ENCODE peak calls at places on chromosomes 16 and 17, in four cellular contexts. A is HCT116, O is HepG2, R is K562. E is an unnamed sample.

GRCh38 chr16:89069920-89070319 is 23.7 kb upstream of the ACSF3 start:
- DNase-seq in A (no peak), O (no peak), R (no peak), E (no peak)

GRCh38 chr17:40799859-40800258 is at the start of gene KRT28:
- DNase-seq in A (no peak), O (no peak), R (no peak), E (no peak)

GRCh38 chr17:7579001-7579838 is at the start of gene CD68:
- DNase-seq in A (peak; percentile 71), O (peak; percentile 93), R (no peak), E (peak; percentile 98)

GRCh38 chr17:181213-182163 is at the start of gene DOC2B:
- DNase-seq in A (peak; percentile 40), O (no peak), R (no peak), E (no peak)

GRCh38 chr16:13421726-13422125 is 498.2 kb upstream of the ERCC4 start:
- DNase-seq in A (no peak), O (no peak), R (no peak), E (no peak)

GRCh38 chr16:30494709-30495108 is 22.2 kb downstream of the ITGAL start:
- DNase-seq in A (no peak), O (no peak), R (peak; percentile 17), E (no peak)

GRCh38 chr16:56603589-56603988 is 4.8 kb upstream of the MT2A start:
- DNase-seq in A (peak; percentile 56), O (peak; percentile 86), R (no peak), E (no peak)

GRCh38 chr17:63961355-63962207 is 11.1 kb downstream of the SCN4A start:
- DNase-seq in A (peak; percentile 92), O (peak; percentile 68), R (peak; percentile 97), E (no peak)

GRCh38 chr17:21368545-21369246 is 7.5 kb upstream of the KCNJ12 start:
- DNase-seq in A (no peak), O (no peak), R (no peak), E (no peak)

GRCh38 chr17:48961516-48962233 is 6.7 kb downstream of the GIP start:
- DNase-seq in A (no peak), O (peak; percentile 78), R (peak; percentile 83), E (no peak)

GRCh38 chr17:31538080-31538762 is 146.7 kb downstream of the RAB11FIP4 start:
- DNase-seq in A (no peak), O (no peak), R (no peak), E (no peak)

GRCh38 chr16:30368792-30369090 is 1.6 kb downstream of the TBC1D10B start:
- DNase-seq in A (no peak), O (no peak), R (no peak), E (no peak)

GRCh38 chr16:52872706-52873105 is 180.0 kb downstream of the CHD9NB start:
- DNase-seq in A (no peak), O (no peak), R (no peak), E (no peak)

GRCh38 chr16:88857728-88858339 is 907 bp downstream of the TRAPPC2L start:
- DNase-seq in A (peak; percentile 55), O (peak; percentile 75), R (peak; percentile 71), E (peak; percentile 17)

GRCh38 chr17:47950448-47950847 is 7.2 kb downstream of the PRR15L start:
- DNase-seq in A (no peak), O (peak; percentile 36), R (no peak), E (no peak)

GRCh38 chr17:47953945-47954344 is 3.7 kb downstream of the PRR15L start:
- DNase-seq in A (no peak), O (no peak), R (no peak), E (no peak)

GRCh38 chr17:47949951-47950350 is 7.7 kb downstream of the PRR15L start:
- DNase-seq in A (no peak), O (no peak), R (no peak), E (no peak)

GRCh38 chr17:47949197-47949759 is 7.9 kb downstream of the PNPO start:
- DNase-seq in A (peak; percentile 67), O (peak; percentile 80), R (peak; percentile 90), E (no peak)

DNA sequence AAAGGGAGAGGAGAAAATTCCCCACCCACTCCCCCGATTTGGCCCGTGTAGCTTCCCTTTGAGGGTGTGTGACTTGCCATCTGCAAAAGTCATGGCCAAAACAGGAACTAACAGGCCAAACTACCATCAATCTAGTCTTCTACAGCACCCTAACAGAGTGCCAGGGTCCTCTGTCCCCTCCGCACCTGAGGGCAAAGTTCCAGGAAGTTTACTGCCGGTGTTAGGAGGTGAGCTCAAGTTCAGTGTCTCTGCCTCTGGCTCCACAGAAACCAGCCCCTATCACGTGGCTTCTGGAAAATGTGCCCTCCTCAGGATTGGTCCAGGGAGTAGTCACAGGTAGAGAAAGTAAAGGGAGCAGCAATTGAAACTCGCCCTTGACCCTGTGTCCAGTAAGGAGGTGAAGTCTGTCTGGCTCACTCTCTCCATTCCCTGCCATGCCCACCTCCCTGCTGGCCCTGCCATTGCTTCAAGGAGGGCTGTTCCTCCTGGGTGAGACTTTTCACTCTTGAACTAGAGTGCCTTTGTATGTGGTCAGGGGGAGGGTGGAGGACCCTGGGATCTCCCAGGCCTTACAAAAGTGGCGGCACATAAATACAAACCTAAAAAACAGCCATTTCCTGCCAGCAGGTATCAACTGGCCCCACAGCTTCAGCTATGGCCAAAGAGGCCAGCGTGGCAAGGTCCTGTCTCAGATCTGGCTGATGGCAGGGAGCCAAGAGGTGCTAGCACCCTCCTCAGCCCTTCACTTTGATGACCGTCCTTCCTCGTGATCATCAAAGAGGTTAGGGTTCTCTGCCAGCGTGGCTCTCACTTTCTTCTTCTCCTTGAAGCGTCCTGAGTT is 5.3 kb downstream of the PRR15L start:
- DNase-seq in A (no peak), O (peak; percentile 67), R (no peak), E (no peak)
- TF ChIP-seq TCF7L2 in A (no peak), O (no peak), R (no peak), E (no peak)

DNA sequence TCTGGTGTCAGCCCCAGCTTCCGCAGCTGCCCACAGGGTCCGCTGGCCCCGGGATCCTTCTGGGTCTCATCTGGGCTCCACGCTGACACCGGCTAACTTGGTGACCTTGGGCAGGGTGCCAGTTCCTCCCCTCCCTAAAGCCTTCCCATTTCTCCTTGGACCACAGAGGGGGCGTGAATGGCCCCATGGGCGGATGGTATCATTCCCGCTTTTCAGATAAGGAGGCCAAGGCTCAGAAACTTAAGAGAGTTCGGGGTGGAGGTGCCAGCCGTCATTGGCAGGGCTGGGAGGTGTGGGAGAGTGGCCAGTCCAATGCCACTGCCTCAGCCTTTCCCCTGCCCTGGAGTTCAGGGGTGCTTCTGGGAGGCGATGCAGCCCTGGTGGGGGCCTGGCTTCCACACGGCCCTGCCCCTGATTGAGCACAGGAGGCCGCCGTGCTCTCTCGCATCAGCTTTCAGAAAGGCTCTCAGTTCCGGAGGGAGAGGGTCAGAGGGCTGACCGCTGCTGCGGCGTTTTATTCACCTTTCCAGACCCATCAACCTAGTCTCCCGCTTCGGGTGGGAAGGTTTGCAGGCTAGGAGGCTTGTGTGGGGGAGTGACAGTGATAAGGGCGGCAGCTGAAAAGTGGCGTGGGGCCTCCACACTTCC is 68.9 kb upstream of the CIBAR2 start:
- DNase-seq in A (no peak), O (no peak), R (peak; percentile 63), E (no peak)
- TF ChIP-seq POLR2AphosphoS5 in A (no peak), O (no peak), R (no peak), E (no peak)

DNA sequence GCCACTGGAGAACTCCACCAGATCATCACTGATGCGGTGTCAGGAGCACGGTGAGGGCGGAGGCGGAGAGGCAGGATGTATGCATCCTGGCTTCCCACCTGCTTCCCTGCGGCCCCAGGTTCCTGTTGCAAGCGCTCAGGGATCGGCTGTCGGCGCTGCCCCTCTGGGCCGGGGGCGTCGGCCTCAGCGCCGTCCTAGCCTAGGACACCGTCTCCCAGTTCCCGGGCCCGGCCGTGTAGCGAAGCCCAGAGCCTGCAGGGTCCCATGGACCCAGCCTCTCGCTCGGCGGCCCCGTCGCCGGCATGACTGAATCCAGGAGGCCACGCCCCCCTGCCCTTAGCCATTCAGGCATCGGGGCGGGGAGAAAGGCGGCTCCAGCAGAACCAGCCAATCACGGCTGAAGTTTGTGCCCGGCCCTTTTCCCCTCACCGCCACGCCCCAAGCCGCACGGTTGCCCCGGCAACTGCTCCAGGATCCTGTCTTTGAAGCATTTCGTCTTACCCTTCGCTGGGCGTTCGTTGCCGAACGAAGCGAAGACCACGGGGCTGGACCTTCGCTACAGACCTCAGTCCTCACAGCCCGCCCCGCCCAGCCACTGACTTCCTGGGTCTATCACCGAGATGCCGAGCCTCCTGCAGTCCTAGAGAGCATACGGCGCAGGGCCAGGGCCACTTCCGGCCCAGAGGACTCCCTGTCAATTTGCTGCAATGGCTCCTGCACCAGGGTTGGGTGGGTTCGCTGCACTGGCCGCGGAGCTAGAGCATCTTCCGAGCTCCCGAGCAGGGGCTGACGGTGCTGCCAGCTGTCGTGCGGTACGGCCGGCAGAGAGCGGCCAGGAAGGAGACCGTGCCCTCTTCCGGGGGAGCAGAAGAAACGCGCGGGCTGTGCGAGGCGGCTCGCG is 10.6 kb upstream of the ZNF213 start:
- DNase-seq in A (peak; percentile 85), O (peak; percentile 91), R (peak; percentile 96), E (peak; percentile 79)
- TF ChIP-seq REST in A (no peak), O (no peak), R (no peak), E (no peak)

DNA sequence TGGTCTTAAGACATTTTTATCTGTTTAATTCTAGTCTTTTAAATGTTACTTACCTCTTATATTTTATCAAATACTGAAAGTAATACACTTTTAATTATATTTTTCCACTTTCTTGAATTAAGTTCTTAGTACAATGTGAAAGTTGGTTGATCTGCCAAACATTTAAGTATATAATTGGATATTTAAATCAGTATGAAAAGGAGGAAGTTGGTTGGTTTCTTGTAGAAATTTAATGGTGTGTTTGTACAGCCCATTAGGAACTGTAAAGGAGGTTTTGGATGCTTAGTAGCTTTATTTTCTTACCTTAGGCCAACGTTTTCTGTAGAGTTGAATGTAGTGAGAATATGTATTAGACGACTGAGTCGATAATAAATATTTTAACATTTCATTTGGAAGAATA is 5.4 kb downstream of the NFATC3 start:
- DNase-seq in A (no peak), O (no peak), R (no peak), E (no peak)
- TF ChIP-seq TCF7L2 in A (no peak), O (no peak), R (no peak), E (no peak)

GRCh38 chr17:83091257-83092141 is 12.1 kb downstream of the METRNL start:
- DNase-seq in A (no peak), O (peak; percentile 46), R (no peak), E (no peak)
- TF ChIP-seq POLR2AphosphoS5 in A (no peak), O (no peak), R (no peak), E (no peak)

DNA sequence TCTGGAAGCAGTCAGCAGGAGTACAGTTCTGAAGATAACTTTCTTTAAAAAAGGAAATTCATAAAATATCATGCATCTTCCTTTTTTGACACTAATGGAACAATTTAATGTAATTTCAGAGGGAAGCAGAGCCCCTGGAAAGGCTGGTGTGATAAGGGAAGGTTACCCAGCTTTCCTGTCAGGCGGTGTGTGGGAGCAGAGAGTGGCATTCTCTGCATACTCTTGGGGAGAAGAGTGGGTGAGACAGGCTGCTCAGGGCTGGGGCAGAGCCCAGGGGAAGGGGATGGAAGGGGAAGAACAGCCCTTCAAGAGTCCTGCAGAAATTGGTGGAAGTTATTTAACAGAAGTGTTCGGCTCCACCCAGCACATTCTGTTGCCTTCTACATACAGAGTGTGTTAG is 84.7 kb downstream of the PRKCB start:
- DNase-seq in A (no peak), O (no peak), R (no peak), E (no peak)
- TF ChIP-seq REST in A (no peak), O (no peak), R (no peak), E (no peak)

GRCh38 chr16:29310852-29311314 is 95.6 kb downstream of the NPIPB11 start:
- DNase-seq in A (no peak), O (peak; percentile 55), R (no peak), E (no peak)
- TF ChIP-seq TCF7L2 in A (no peak), O (no peak), R (no peak), E (no peak)